ENCODE peak calls at places on chromosomes 6 and 20, in six cellular contexts. One of them, this sample, is unnamed.

GRCh38 chr6:105587349-105588115 is 184.7 kb upstream of the PREP start:
- DNase-seq in Panc1: no peak
- DNase-seq in breast epithelium: no peak
- DNase-seq in endothelial cell of umbilical vein: no peak
- DNase-seq in SK-N-SH: no peak
- DNase-seq in H1: no peak
- DNase-seq in this sample: no peak

GRCh38 chr6:122997541-122998150 is 1.6 kb downstream of the CLVS2 start:
- DNase-seq in SK-N-SH: peak; percentile 16
- DNase-seq in Panc1: no peak
- DNase-seq in H1: no peak
- DNase-seq in endothelial cell of umbilical vein: no peak
- DNase-seq in breast epithelium: no peak
- DNase-seq in this sample: no peak

GRCh38 chr6:167141667-167142432 is 15.9 kb downstream of the GPR31 start:
- DNase-seq in endothelial cell of umbilical vein: peak; percentile 11
- DNase-seq in Panc1: peak; percentile 30
- DNase-seq in SK-N-SH: peak; percentile 90
- DNase-seq in H1: peak; percentile 79
- DNase-seq in breast epithelium: no peak
- DNase-seq in this sample: peak; percentile 65

GRCh38 chr20:24303393-24303792 is 166.0 kb upstream of the SYNDIG1 start:
- DNase-seq in H1: no peak
- DNase-seq in endothelial cell of umbilical vein: no peak
- DNase-seq in SK-N-SH: no peak
- DNase-seq in Panc1: no peak
- DNase-seq in breast epithelium: no peak
- DNase-seq in this sample: no peak

GRCh38 chr6:121896363-121896762 is 460.9 kb downstream of the GJA1 start:
- DNase-seq in H1: no peak
- DNase-seq in breast epithelium: no peak
- DNase-seq in Panc1: no peak
- DNase-seq in SK-N-SH: no peak
- DNase-seq in endothelial cell of umbilical vein: no peak
- DNase-seq in this sample: no peak

GRCh38 chr20:11849270-11849920 is 68.3 kb upstream of the BTBD3 start:
- DNase-seq in endothelial cell of umbilical vein: no peak
- DNase-seq in SK-N-SH: no peak
- DNase-seq in Panc1: no peak
- DNase-seq in H1: no peak
- DNase-seq in breast epithelium: no peak
- DNase-seq in this sample: no peak

GRCh38 chr20:50548396-50548795 is 38.2 kb downstream of the PTPN1 start:
- DNase-seq in breast epithelium: no peak
- DNase-seq in Panc1: no peak
- DNase-seq in SK-N-SH: no peak
- DNase-seq in endothelial cell of umbilical vein: no peak
- DNase-seq in H1: no peak
- DNase-seq in this sample: no peak

GRCh38 chr20:36941403-36941835 is 10.1 kb downstream of the SAMHD1 start:
- DNase-seq in H1: no peak
- DNase-seq in endothelial cell of umbilical vein: peak; percentile 49
- DNase-seq in SK-N-SH: peak; percentile 42
- DNase-seq in Panc1: no peak
- DNase-seq in breast epithelium: no peak
- DNase-seq in this sample: no peak

GRCh38 chr20:17725094-17725835 is 25.5 kb downstream of the BANF2 start:
- DNase-seq in H1: no peak
- DNase-seq in endothelial cell of umbilical vein: no peak
- DNase-seq in Panc1: no peak
- DNase-seq in breast epithelium: no peak
- DNase-seq in SK-N-SH: no peak
- DNase-seq in this sample: no peak

GRCh38 chr6:13873288-13874190 is 51.2 kb upstream of the RNF182 start:
- DNase-seq in Panc1: no peak
- DNase-seq in SK-N-SH: peak; percentile 92
- DNase-seq in H1: peak; percentile 95
- DNase-seq in endothelial cell of umbilical vein: peak; percentile 18
- DNase-seq in breast epithelium: peak; percentile 75
- DNase-seq in this sample: peak; percentile 70

GRCh38 chr6:13696226-13696625 is 15.4 kb downstream of the RANBP9 start:
- DNase-seq in H1: no peak
- DNase-seq in Panc1: no peak
- DNase-seq in endothelial cell of umbilical vein: no peak
- DNase-seq in SK-N-SH: no peak
- DNase-seq in breast epithelium: no peak
- DNase-seq in this sample: no peak

GRCh38 chr20:62267543-62267942 is 29.2 kb downstream of the OSBPL2 start:
- DNase-seq in breast epithelium: no peak
- DNase-seq in H1: no peak
- DNase-seq in SK-N-SH: no peak
- DNase-seq in Panc1: no peak
- DNase-seq in endothelial cell of umbilical vein: no peak
- DNase-seq in this sample: no peak

GRCh38 chr6:85585741-85586140 is 7.9 kb downstream of the SNX14 start:
- DNase-seq in breast epithelium: no peak
- DNase-seq in Panc1: no peak
- DNase-seq in SK-N-SH: no peak
- DNase-seq in H1: no peak
- DNase-seq in endothelial cell of umbilical vein: no peak
- DNase-seq in this sample: no peak

GRCh38 chr6:79802657-79803310 is 144.6 kb downstream of the ELOVL4 start:
- DNase-seq in breast epithelium: no peak
- DNase-seq in Panc1: no peak
- DNase-seq in SK-N-SH: no peak
- DNase-seq in H1: no peak
- DNase-seq in endothelial cell of umbilical vein: no peak
- DNase-seq in this sample: no peak

GRCh38 chr6:1285589-1286340 is 26.1 kb upstream of the FOXQ1 start:
- DNase-seq in SK-N-SH: no peak
- DNase-seq in H1: no peak
- DNase-seq in breast epithelium: no peak
- DNase-seq in endothelial cell of umbilical vein: no peak
- DNase-seq in Panc1: no peak
- DNase-seq in this sample: no peak

GRCh38 chr6:99348823-99349619 is 453 bp downstream of the FAXC start:
- DNase-seq in H1: peak; percentile 73
- DNase-seq in endothelial cell of umbilical vein: no peak
- DNase-seq in breast epithelium: no peak
- DNase-seq in Panc1: no peak
- DNase-seq in SK-N-SH: peak; percentile 81
- DNase-seq in this sample: no peak

GRCh38 chr6:28335564-28336283 is at the start of gene ZSCAN31:
- DNase-seq in endothelial cell of umbilical vein: peak; percentile 98
- DNase-seq in Panc1: no peak
- DNase-seq in H1: peak; percentile 89
- DNase-seq in SK-N-SH: peak; percentile 81
- DNase-seq in breast epithelium: peak; percentile 97
- DNase-seq in this sample: peak; percentile 96

GRCh38 chr6:138817799-138818198 is 21.9 kb downstream of the ECT2L start:
- DNase-seq in H1: peak; percentile 64
- DNase-seq in SK-N-SH: no peak
- DNase-seq in endothelial cell of umbilical vein: peak; percentile 56
- DNase-seq in Panc1: no peak
- DNase-seq in breast epithelium: peak; percentile 83
- DNase-seq in this sample: peak; percentile 90

GRCh38 chr6:159929819-159930218 is 39.0 kb downstream of the MAS1 start:
- DNase-seq in Panc1: no peak
- DNase-seq in breast epithelium: no peak
- DNase-seq in H1: no peak
- DNase-seq in SK-N-SH: no peak
- DNase-seq in endothelial cell of umbilical vein: peak; percentile 6
- DNase-seq in this sample: peak; percentile 43

GRCh38 chr6:13615802-13616140 is 636 bp downstream of the NOL7 start:
- DNase-seq in SK-N-SH: peak; percentile 54
- DNase-seq in breast epithelium: no peak
- DNase-seq in endothelial cell of umbilical vein: no peak
- DNase-seq in Panc1: no peak
- DNase-seq in H1: peak; percentile 59
- DNase-seq in this sample: peak; percentile 45

GRCh38 chr6:152948150-152948768 is 34.6 kb downstream of the FBXO5 start:
- DNase-seq in breast epithelium: no peak
- DNase-seq in Panc1: peak; percentile 20
- DNase-seq in H1: no peak
- DNase-seq in SK-N-SH: peak; percentile 49
- DNase-seq in endothelial cell of umbilical vein: peak; percentile 64
- DNase-seq in this sample: no peak

GRCh38 chr6:4936681-4937041 is 67.2 kb downstream of the RPP40 start:
- DNase-seq in Panc1: no peak
- DNase-seq in breast epithelium: no peak
- DNase-seq in H1: no peak
- DNase-seq in SK-N-SH: peak; percentile 62
- DNase-seq in endothelial cell of umbilical vein: peak; percentile 67
- DNase-seq in this sample: no peak

GRCh38 chr20:56897318-56897962 is 268.3 kb downstream of the TFAP2C start:
- DNase-seq in breast epithelium: no peak
- DNase-seq in H1: peak; percentile 52
- DNase-seq in endothelial cell of umbilical vein: no peak
- DNase-seq in Panc1: no peak
- DNase-seq in SK-N-SH: no peak
- DNase-seq in this sample: no peak

GRCh38 chr6:53985361-53985760 is 125.9 kb upstream of the MLIP start:
- DNase-seq in H1: no peak
- DNase-seq in SK-N-SH: no peak
- DNase-seq in breast epithelium: no peak
- DNase-seq in endothelial cell of umbilical vein: no peak
- DNase-seq in Panc1: no peak
- DNase-seq in this sample: no peak

GRCh38 chr6:14727494-14728395 is 518.1 kb upstream of the JARID2 start:
- DNase-seq in endothelial cell of umbilical vein: no peak
- DNase-seq in breast epithelium: no peak
- DNase-seq in Panc1: no peak
- DNase-seq in H1: no peak
- DNase-seq in SK-N-SH: no peak
- DNase-seq in this sample: no peak

GRCh38 chr20:24395151-24395550 is 74.3 kb upstream of the SYNDIG1 start:
- DNase-seq in H1: no peak
- DNase-seq in SK-N-SH: no peak
- DNase-seq in endothelial cell of umbilical vein: no peak
- DNase-seq in Panc1: no peak
- DNase-seq in breast epithelium: no peak
- DNase-seq in this sample: no peak

DNA sequence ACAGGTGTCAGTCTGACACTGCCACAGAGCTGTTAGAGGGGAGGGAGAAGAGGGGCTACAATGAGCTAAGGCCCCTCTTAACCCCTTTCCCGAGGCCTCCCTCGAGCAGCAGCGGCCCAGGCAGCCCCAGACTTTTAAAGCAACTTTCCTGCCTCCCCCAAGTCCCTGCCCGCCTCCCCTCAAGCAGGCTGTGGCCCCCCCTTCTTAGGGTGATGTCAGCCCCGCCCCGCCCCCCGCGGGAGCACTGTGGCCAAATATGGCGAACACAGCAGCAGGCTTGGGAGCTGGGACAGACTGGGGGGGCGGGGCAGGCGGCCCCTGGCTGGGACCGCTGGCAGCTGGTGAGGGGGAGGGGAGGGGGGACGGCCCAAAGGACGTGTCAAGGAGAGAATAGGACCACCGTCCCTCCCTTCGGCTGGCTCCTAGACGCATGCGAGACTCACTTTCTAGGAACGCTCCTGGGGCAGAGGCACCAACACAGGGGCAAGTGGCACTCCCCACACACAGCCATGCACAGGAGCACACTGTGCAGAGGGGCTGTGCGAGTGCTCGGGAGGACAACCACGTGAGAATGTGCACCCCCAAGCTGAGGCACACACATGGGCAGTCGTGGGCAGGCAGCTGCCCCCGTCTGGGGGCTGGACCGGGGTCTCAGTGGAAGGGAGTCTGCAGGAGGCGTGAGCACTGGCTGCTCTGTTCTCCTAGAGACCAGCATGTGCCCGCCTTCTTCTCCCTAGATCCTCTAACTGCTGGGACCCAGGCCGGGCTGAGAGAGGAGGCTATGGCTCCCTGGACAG is 6.7 kb downstream of the TEAD3 start:
- DNase-seq in endothelial cell of umbilical vein: no peak
- DNase-seq in Panc1: no peak
- DNase-seq in H1: no peak
- DNase-seq in breast epithelium: peak; percentile 70
- DNase-seq in SK-N-SH: peak; percentile 61
- DNase-seq in this sample: no peak
- H3K4me1 ChIP-seq in endothelial cell of umbilical vein: no peaks in the 10 kb centered on the region
- H3K4me1 ChIP-seq in Panc1: peaks cover 36% of the 10 kb centered on the region
- H3K4me1 ChIP-seq in H1: peaks cover 75% of the 10 kb centered on the region
- H3K4me1 ChIP-seq in breast epithelium: peaks cover 38% of the 10 kb centered on the region
- H3K4me1 ChIP-seq in SK-N-SH: peaks cover 28% of the 10 kb centered on the region
- H3K4me1 ChIP-seq in this sample: peaks cover 100% of the 10 kb centered on the region

GRCh38 chr6:130503146-130503545 is 137.3 kb downstream of the TMEM200A start:
- DNase-seq in endothelial cell of umbilical vein: no peak
- DNase-seq in H1: no peak
- DNase-seq in Panc1: no peak
- DNase-seq in breast epithelium: no peak
- DNase-seq in SK-N-SH: no peak
- DNase-seq in this sample: no peak
- TF ChIP-seq POLR2AphosphoS5 in endothelial cell of umbilical vein: no peak
- TF ChIP-seq POLR2AphosphoS5 in H1: no peak
- TF ChIP-seq POLR2AphosphoS5 in Panc1: no peak
- TF ChIP-seq POLR2AphosphoS5 in breast epithelium: no peak
- TF ChIP-seq POLR2AphosphoS5 in SK-N-SH: no peak
- TF ChIP-seq POLR2AphosphoS5 in this sample: no peak

DNA sequence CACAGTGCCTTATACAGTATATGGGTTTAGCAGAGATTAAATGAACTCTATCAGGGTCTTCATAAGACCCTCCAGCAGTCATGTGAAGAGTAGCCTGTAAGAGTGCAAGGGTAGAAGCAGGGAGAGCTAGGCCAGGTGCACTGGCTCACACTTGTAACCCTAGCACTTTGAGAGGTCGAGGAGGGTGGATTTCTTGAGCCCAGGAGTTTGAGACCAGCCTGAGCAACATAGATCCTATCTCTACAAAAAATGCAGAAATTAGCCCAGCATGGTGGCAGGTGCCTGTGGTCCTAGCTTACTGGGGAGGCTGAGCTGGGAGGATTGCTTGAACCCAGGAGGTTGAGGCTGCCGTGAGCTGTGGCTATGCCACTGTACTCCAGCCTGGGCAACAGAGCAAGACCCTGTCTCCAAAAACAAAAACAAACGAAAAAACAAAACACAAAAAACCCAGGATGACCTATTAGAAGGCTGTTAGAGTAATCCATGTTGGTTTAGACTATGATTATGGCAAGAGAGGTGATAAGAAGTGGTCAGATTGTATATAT is 31.9 kb downstream of the NCOA3 start:
- DNase-seq in endothelial cell of umbilical vein: no peak
- DNase-seq in Panc1: no peak
- DNase-seq in SK-N-SH: no peak
- DNase-seq in H1: no peak
- DNase-seq in breast epithelium: no peak
- DNase-seq in this sample: no peak
- H3K4me1 ChIP-seq in endothelial cell of umbilical vein: no peaks in the 10 kb centered on the region
- H3K4me1 ChIP-seq in Panc1: peaks cover 6% of the 10 kb centered on the region
- H3K4me1 ChIP-seq in SK-N-SH: no peaks in the 10 kb centered on the region
- H3K4me1 ChIP-seq in H1: no peaks in the 10 kb centered on the region
- H3K4me1 ChIP-seq in breast epithelium: no peaks in the 10 kb centered on the region
- H3K4me1 ChIP-seq in this sample: peaks cover 24% of the 10 kb centered on the region

DNA sequence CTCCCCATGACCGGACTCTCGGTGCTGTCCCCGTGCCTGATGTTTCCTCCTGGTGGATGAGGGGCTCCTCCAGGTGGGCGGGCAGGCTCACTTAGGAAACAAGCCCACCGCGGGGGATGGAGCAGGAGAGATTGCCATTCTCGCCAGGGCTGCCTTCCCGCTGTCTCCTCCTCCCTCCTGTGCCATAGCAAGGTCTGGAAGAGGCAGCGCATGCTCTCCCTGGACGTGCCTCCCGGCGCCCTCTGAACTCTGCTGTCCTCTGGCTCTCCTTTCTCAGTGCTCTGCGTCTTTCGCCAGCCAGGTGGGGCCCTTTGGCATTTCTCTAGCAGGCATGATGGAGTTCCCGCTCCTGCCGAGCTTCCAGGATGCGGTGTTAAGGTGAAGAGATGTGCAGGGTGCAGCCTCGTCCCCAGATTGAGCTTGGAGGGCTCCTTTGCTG is 17.4 kb upstream of the NPEPL1 start:
- DNase-seq in SK-N-SH: no peak
- DNase-seq in H1: no peak
- DNase-seq in Panc1: no peak
- DNase-seq in endothelial cell of umbilical vein: no peak
- DNase-seq in breast epithelium: no peak
- DNase-seq in this sample: no peak
- TF ChIP-seq POLR2AphosphoS5 in SK-N-SH: no peak
- TF ChIP-seq POLR2AphosphoS5 in H1: no peak
- TF ChIP-seq POLR2AphosphoS5 in Panc1: no peak
- TF ChIP-seq POLR2AphosphoS5 in endothelial cell of umbilical vein: no peak
- TF ChIP-seq POLR2AphosphoS5 in breast epithelium: no peak
- TF ChIP-seq POLR2AphosphoS5 in this sample: no peak